ENCODE peak calls at places on chromosomes 1 and 21, in six cellular contexts. V is activated naive CD8-positive, alpha-beta T cell treated with anti-CD3 and anti-CD28 coated beads for 36 hours; B is colonic mucosa; P is GM03348; U is activated gamma-delta T cell treated with Interleukin-2 at 50 U/mL for 16 hours; A is stimulated activated CD8-positive, alpha-beta memory T cell treated with anti-CD3 and anti-CD28 coated beads, Interleukin-7, amount 100 ng/mL, for 1 hour. O is an unnamed sample.

GRCh38 chr21:32096411-32096810 is 182.4 kb downstream of the MIS18A start:
- DNase-seq in B (no peak), A (no peak), V (no peak), P (peak), U (no peak), O (no peak)

GRCh38 chr1:18965206-18966173 is 9.0 kb upstream of the IFFO2 start:
- DNase-seq in B (no peak), V (peak), U (no peak), P (peak), A (no peak), O (no peak)

GRCh38 chr21:23801292-23801691 is 1806.0 kb downstream of the MRPL39 start:
- DNase-seq in A (no peak), V (no peak), U (no peak), B (no peak), P (no peak), O (no peak)

GRCh38 chr1:160045653-160046052 is 13.9 kb upstream of the PIGM start:
- DNase-seq in U (no peak), A (no peak), P (no peak), B (no peak), V (no peak), O (no peak)

GRCh38 chr1:230156536-230156935 is 89.5 kb downstream of the GALNT2 start:
- DNase-seq in P (no peak), U (no peak), B (no peak), V (no peak), A (no peak), O (no peak)

GRCh38 chr1:93686497-93687250 is 5.0 kb upstream of the BCAR3 start:
- DNase-seq in B (no peak), U (no peak), V (no peak), P (no peak), A (no peak), O (no peak)

GRCh38 chr1:220914283-220915116 is 35.3 kb downstream of the HLX start:
- DNase-seq in A (no peak), V (no peak), B (no peak), U (no peak), P (no peak), O (no peak)

GRCh38 chr1:37476460-37477197 is 2.2 kb downstream of the ZC3H12A start:
- DNase-seq in V (no peak), B (peak), P (peak), A (no peak), U (no peak), O (peak)

GRCh38 chr1:244371294-244372141 is 80.2 kb downstream of the ADSS2 start:
- DNase-seq in B (no peak), V (no peak), P (no peak), A (no peak), U (no peak), O (no peak)

GRCh38 chr1:17765444-17766411 is 10.6 kb downstream of the ACTL8 start:
- DNase-seq in A (no peak), U (no peak), B (no peak), V (no peak), P (peak), O (no peak)

GRCh38 chr1:65253800-65254319 is 55.5 kb upstream of the DNAJC6 start:
- DNase-seq in B (no peak), U (no peak), A (no peak), P (no peak), V (no peak), O (no peak)

GRCh38 chr1:18681423-18681835 is 50.8 kb downstream of the PAX7 start:
- DNase-seq in V (no peak), U (no peak), P (peak), B (no peak), A (no peak), O (no peak)

GRCh38 chr1:238487931-238488330 is 597.2 kb upstream of the ZP4 start:
- DNase-seq in P (no peak), B (no peak), A (no peak), U (no peak), V (no peak), O (no peak)

GRCh38 chr1:192914092-192914491 is 105.3 kb downstream of the RGS2 start:
- DNase-seq in A (no peak), B (no peak), P (no peak), U (no peak), V (no peak), O (no peak)

GRCh38 chr1:247360991-247361721 is 29.5 kb upstream of the ZNF496 start:
- DNase-seq in V (no peak), A (no peak), U (no peak), P (peak), B (peak), O (no peak)

GRCh38 chr1:153799566-153800465 is 24.6 kb downstream of the SLC27A3 start:
- DNase-seq in U (no peak), A (no peak), P (no peak), V (no peak), B (no peak), O (peak)

GRCh38 chr21:25895565-25896205 is 160.9 kb downstream of the GABPA start:
- DNase-seq in P (peak), A (no peak), B (no peak), U (no peak), V (no peak), O (no peak)

GRCh38 chr1:81228926-81229325 is 571.8 kb upstream of the ADGRL2 start:
- DNase-seq in U (no peak), P (no peak), V (no peak), A (no peak), B (no peak), O (no peak)

GRCh38 chr1:54178296-54179070 is 21.3 kb downstream of the CYB5RL start:
- DNase-seq in P (no peak), V (no peak), A (no peak), U (no peak), B (no peak), O (no peak)